ENCODE peak calls at places on chromosomes 7 and 10, in five cellular contexts. C is cerebellar cortex; A is NAMALWA; T is hypothalamus; S is CD8-positive, alpha-beta memory T cell. D is an unnamed sample.
A peak's percentile ranks its signal among the peaks of the same experiment; 100 is the strongest.

GRCh38 chr7:73851410-73852338 is 9.3 kb upstream of the TMEM270 start:
- DNase-seq in A (peak; percentile 93), C (no peak), T (no peak), S (no peak), D (peak; percentile 87)

GRCh38 chr7:80699030-80699638 is 60.7 kb downstream of the CD36 start:
- DNase-seq in A (peak; percentile 77), S (peak; percentile 7), T (no peak), C (peak; percentile 61), D (peak; percentile 36)

GRCh38 chr10:56370217-56371113 is 9.4 kb upstream of the ZWINT start:
- DNase-seq in T (no peak), S (no peak), C (peak; percentile 5), A (peak; percentile 34), D (peak; percentile 44)

GRCh38 chr7:12761691-12762090 is 74.3 kb downstream of the ARL4A start:
- DNase-seq in C (no peak), T (no peak), A (no peak), S (no peak), D (no peak)

GRCh38 chr10:3692331-3692860 is 92.6 kb downstream of the KLF6 start:
- DNase-seq in S (no peak), T (no peak), C (no peak), A (no peak), D (peak; percentile 8)

GRCh38 chr7:42766810-42767423 is 145.0 kb downstream of the C7orf25 start:
- DNase-seq in S (no peak), C (no peak), A (no peak), T (no peak), D (no peak)

GRCh38 chr10:100184426-100185219 is 1.2 kb downstream of the ERLIN1 start:
- DNase-seq in C (peak; percentile 22), T (no peak), A (peak; percentile 65), S (no peak), D (peak; percentile 55)

GRCh38 chr7:18401757-18402156 is 93.8 kb upstream of the HDAC9 start:
- DNase-seq in T (no peak), S (no peak), C (no peak), A (no peak), D (peak; percentile 64)

GRCh38 chr10:69766161-69766910 is 35.4 kb upstream of the COL13A1 start:
- DNase-seq in S (no peak), A (no peak), T (no peak), C (no peak), D (no peak)

GRCh38 chr10:43696909-43697499 is 48.3 kb upstream of the ZNF32 start:
- DNase-seq in A (no peak), S (no peak), C (no peak), T (no peak), D (no peak)

GRCh38 chr10:46546591-46547330 is 9.7 kb downstream of the GPRIN2 start:
- DNase-seq in C (peak; percentile 68), S (no peak), A (no peak), T (no peak), D (no peak)

GRCh38 chr7:140656548-140657515 is 15.9 kb upstream of the ADCK2 start:
- DNase-seq in S (peak; percentile 30), A (peak; percentile 72), C (no peak), T (no peak), D (peak; percentile 97)

GRCh38 chr7:67913604-67914003 is 917.0 kb downstream of the TYW1 start:
- DNase-seq in T (no peak), S (no peak), A (no peak), C (no peak), D (peak; percentile 0)

GRCh38 chr7:159012353-159013069 is 132.2 kb downstream of the VIPR2 start:
- DNase-seq in C (no peak), S (no peak), T (no peak), A (no peak), D (no peak)

GRCh38 chr10:121862042-121862441 is 65.8 kb downstream of the ATE1 start:
- DNase-seq in C (no peak), S (no peak), A (no peak), T (no peak), D (no peak)

GRCh38 chr10:30433779-30434272 is at the start of gene MAP3K8:
- DNase-seq in S (peak; percentile 73), A (peak; percentile 90), C (peak; percentile 78), T (peak; percentile 20), D (peak; percentile 93)

GRCh38 chr7:128259131-128260056 is 18.3 kb downstream of the LEP start:
- DNase-seq in C (no peak), T (no peak), S (no peak), A (no peak), D (no peak)

GRCh38 chr7:152486968-152487367 is 51.2 kb upstream of the KMT2C start:
- DNase-seq in S (no peak), A (no peak), T (no peak), C (no peak), D (no peak)

GRCh38 chr7:18974803-18975202 is 142.6 kb downstream of the TWIST1 start:
- DNase-seq in S (no peak), C (no peak), T (no peak), A (no peak), D (no peak)

GRCh38 chr7:150322114-150322832 is 882 bp upstream of the LRRC61 start:
- DNase-seq in C (no peak), T (no peak), S (peak; percentile 55), A (peak; percentile 89), D (peak; percentile 24)

GRCh38 chr10:113945075-113945686 is 90.7 kb downstream of the NHLRC2 start:
- DNase-seq in T (no peak), C (no peak), A (no peak), S (no peak), D (no peak)

GRCh38 chr7:42686594-42687156 is 225.2 kb downstream of the C7orf25 start:
- DNase-seq in S (no peak), A (no peak), T (no peak), C (no peak), D (no peak)

GRCh38 chr10:71077143-71077581 is 135.2 kb upstream of the UNC5B start:
- DNase-seq in S (no peak), C (no peak), T (no peak), A (no peak), D (no peak)

GRCh38 chr10:100568937-100569336 is 33.2 kb downstream of the HIF1AN start:
- DNase-seq in C (no peak), A (no peak), T (no peak), S (no peak), D (no peak)

GRCh38 chr10:484441-484924 is 205.0 kb downstream of the DIP2C start:
- DNase-seq in S (peak; percentile 33), C (peak; percentile 46), T (no peak), A (no peak), D (no peak)

GRCh38 chr7:26034386-26034785 is 117.6 kb upstream of the NFE2L3 start:
- DNase-seq in C (no peak), T (no peak), A (no peak), S (no peak), D (peak; percentile 68)

GRCh38 chr7:140595468-140596147 is 45.0 kb downstream of the DENND2A start:
- DNase-seq in T (no peak), S (no peak), A (no peak), C (no peak), D (no peak)

GRCh38 chr10:11057018-11057417 is 39.3 kb downstream of the CELF2 start:
- DNase-seq in A (no peak), C (no peak), S (no peak), T (no peak), D (no peak)

GRCh38 chr10:72332423-72333110 is 22.2 kb downstream of the DNAJB12 start:
- DNase-seq in T (no peak), S (no peak), C (no peak), A (no peak), D (no peak)

D was measured in MV-4-11.